ENCODE peak calls at places on chromosomes 2 and 18, in nine cellular contexts. C, K, Z, I, P, R, S, O and N are unnamed samples.

GRCh38 chr18:78632111-78632541 is 347.5 kb upstream of the SALL3 start:
- DNase-seq in S (no peak), I (peak), Z (no peak), P (no peak), R (no peak), K (peak), O (peak), C (no peak), N (no peak)

GRCh38 chr18:78884502-78884901 is 95.1 kb upstream of the SALL3 start:
- DNase-seq in P (no peak), K (no peak), I (no peak), O (no peak), R (no peak), Z (no peak), S (no peak), C (no peak), N (no peak)

GRCh38 chr2:169767243-169767888 is 31.3 kb upstream of the SSB start:
- DNase-seq in P (peak), O (no peak), K (peak), R (peak), C (peak), S (peak), I (peak), Z (no peak), N (peak)

GRCh38 chr2:174125151-174125550 is 123.2 kb downstream of the OLA1 start:
- DNase-seq in C (no peak), R (no peak), I (no peak), Z (no peak), S (no peak), P (no peak), O (no peak), K (no peak), N (no peak)

GRCh38 chr18:58303363-58303762 is 259.3 kb downstream of the NEDD4L start:
- DNase-seq in O (no peak), C (no peak), I (no peak), S (peak), Z (no peak), P (no peak), K (no peak), R (no peak), N (no peak)

GRCh38 chr18:39345321-39345720 is 1779.7 kb upstream of the CELF4 start:
- DNase-seq in R (no peak), C (no peak), K (no peak), I (peak), O (no peak), Z (no peak), S (no peak), P (no peak), N (no peak)

GRCh38 chr2:45595724-45596435 is 15.2 kb downstream of the SRBD1 start:
- DNase-seq in S (no peak), P (peak), I (peak), O (no peak), Z (no peak), K (no peak), R (peak), C (no peak), N (peak)

GRCh38 chr18:25614168-25614567 is 262.2 kb upstream of the ZNF521 start:
- DNase-seq in I (no peak), Z (no peak), S (no peak), P (no peak), O (no peak), C (no peak), K (no peak), R (no peak), N (no peak)

GRCh38 chr2:228593992-228594391 is 412.5 kb upstream of the SPHKAP start:
- DNase-seq in Z (no peak), K (no peak), R (no peak), O (no peak), C (no peak), P (no peak), S (no peak), I (no peak), N (no peak)

GRCh38 chr18:70160075-70160678 is 45.3 kb downstream of the RTTN start:
- DNase-seq in O (no peak), R (no peak), C (no peak), S (peak), I (no peak), Z (no peak), K (no peak), P (no peak), N (no peak)

GRCh38 chr18:13217466-13217961 is 1.0 kb upstream of the LDLRAD4 start:
- DNase-seq in R (no peak), O (peak), K (peak), I (peak), C (peak), Z (no peak), S (peak), P (peak), N (no peak)

GRCh38 chr2:94622113-94622618 is 249.1 kb upstream of the TEKT4 start:
- DNase-seq in R (no peak), Z (no peak), O (no peak), I (peak), K (no peak), P (no peak), S (no peak), C (no peak), N (no peak)

GRCh38 chr18:23648930-23649622 is 13.6 kb downstream of the ANKRD29 start:
- DNase-seq in R (no peak), O (no peak), Z (no peak), P (no peak), C (no peak), K (no peak), I (no peak), S (no peak), N (no peak)

GRCh38 chr2:13662055-13662454 is 945.3 kb downstream of the TRIB2 start:
- DNase-seq in C (no peak), P (no peak), O (no peak), K (no peak), R (no peak), S (no peak), I (peak), Z (no peak), N (no peak)

GRCh38 chr2:204944927-204945326 is 399.7 kb downstream of the PARD3B start:
- DNase-seq in C (no peak), Z (no peak), K (no peak), P (no peak), O (no peak), S (no peak), I (no peak), R (no peak), N (no peak)

GRCh38 chr2:36382472-36382871 is 26.9 kb downstream of the CRIM1 start:
- DNase-seq in Z (no peak), P (no peak), R (no peak), K (no peak), O (no peak), S (no peak), I (no peak), C (no peak), N (no peak)

GRCh38 chr2:134739261-134739878 is 20.6 kb upstream of the TMEM163 start:
- DNase-seq in K (no peak), S (no peak), Z (no peak), R (no peak), I (no peak), P (no peak), O (no peak), C (no peak), N (no peak)

GRCh38 chr2:106272202-106272807 is 78.2 kb upstream of the UXS1 start:
- DNase-seq in O (no peak), S (peak), C (no peak), K (no peak), Z (no peak), I (no peak), P (no peak), R (no peak), N (no peak)

GRCh38 chr2:145007673-145008263 is 487.8 kb upstream of the ZEB2 start:
- DNase-seq in S (no peak), O (no peak), K (peak), I (peak), P (peak), R (peak), Z (no peak), C (no peak), N (peak)

GRCh38 chr2:31923662-31924061 is 87.1 kb downstream of the MEMO1 start:
- DNase-seq in S (no peak), Z (no peak), K (no peak), I (no peak), P (no peak), R (no peak), C (no peak), O (no peak), N (no peak)

GRCh38 chr2:172834881-172835280 is 99.2 kb downstream of the RAPGEF4 start:
- DNase-seq in S (no peak), Z (peak), O (no peak), K (no peak), R (no peak), C (no peak), P (no peak), I (no peak), N (no peak)

GRCh38 chr2:223469270-223470057 is 132.7 kb downstream of the SCG2 start:
- DNase-seq in P (peak), O (no peak), I (peak), R (no peak), K (peak), Z (peak), S (no peak), C (no peak), N (peak)

GRCh38 chr2:126946323-126947089 is 47.8 kb downstream of the TEX51 start:
- DNase-seq in S (no peak), Z (no peak), I (no peak), C (no peak), P (no peak), O (no peak), R (peak), K (no peak), N (no peak)

GRCh38 chr2:120108049-120108448 is 95.2 kb downstream of the EPB41L5 start:
- DNase-seq in O (no peak), P (peak), I (peak), R (peak), C (no peak), K (peak), S (no peak), Z (peak), N (peak)

GRCh38 chr18:40159141-40160017 is 1795.7 kb upstream of the PIK3C3 start:
- DNase-seq in P (no peak), Z (no peak), R (no peak), K (peak), O (no peak), C (no peak), S (peak), I (peak), N (no peak)

GRCh38 chr2:173134703-173135102 is 59.1 kb downstream of the MAP3K20 start:
- DNase-seq in Z (no peak), K (no peak), S (peak), C (no peak), P (no peak), I (no peak), R (no peak), O (peak), N (no peak)

GRCh38 chr2:55056024-55056521 is 5.8 kb upstream of the RTN4 start:
- DNase-seq in R (no peak), S (no peak), C (no peak), I (no peak), O (no peak), K (peak), Z (no peak), P (no peak), N (peak)

DNA sequence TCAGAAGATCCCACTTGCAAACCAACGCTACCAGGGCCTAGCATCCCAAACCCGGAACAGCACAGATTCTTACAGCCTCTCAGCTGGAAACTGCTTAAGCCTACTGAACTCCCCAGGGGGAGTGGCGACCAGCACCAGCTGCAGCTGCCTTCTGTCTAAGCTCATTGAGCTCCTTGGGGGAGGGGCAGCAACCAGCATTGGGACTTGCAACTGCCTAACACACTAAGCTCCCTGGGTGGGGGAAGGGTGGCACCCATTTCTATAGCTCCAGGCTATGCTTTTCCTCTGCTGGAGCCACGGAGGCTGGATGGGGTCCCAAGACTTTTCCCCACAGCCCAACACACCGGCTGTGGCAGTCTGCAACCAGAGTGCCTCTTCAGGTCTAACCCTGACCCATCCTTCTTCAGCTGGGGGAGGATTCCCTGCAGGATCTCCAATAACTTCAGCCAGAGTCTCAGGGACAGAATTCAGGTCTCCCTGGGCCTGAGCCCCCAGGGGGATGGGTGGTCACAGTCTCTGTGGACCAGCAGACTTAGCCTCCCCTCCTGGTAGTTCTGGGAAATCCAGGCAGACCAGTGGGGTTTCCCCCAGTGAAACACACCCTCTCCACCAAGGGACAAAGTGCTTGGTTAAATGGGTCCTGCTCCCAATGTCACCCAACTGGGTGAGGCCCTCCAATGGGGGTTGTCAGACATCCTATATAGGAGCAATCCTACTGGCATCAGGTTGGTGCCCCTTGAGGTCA is 45.9 kb upstream of the ITGA4 start:
- DNase-seq in K (no peak), Z (no peak), O (peak), I (no peak), S (peak), C (peak), R (no peak), P (peak), N (no peak)
- H3K4me3 ChIP-seq in K (no peak), Z (no peak), O (no peak), I (no peak), S (no peak), C (no peak), R (no peak), P (no peak), N (no peak)

DNA sequence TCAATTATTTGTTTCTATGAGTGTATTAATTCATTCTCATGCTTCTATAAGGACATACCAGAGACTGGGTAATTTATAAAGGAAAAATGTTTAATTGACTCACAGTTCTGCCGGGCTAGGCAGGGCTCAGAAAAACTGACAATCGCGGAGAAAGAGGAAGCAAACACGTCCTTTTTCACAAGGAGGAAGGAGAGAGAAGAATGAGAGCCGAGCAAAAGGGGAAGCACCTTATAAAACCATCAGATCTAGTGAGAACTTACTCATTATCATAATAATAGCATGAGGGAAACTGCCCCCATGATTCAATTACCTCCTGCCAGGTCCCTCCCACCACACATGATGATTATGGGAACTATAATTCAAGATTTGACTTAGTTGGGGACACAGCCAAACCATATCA is 294.0 kb downstream of the DSC3 start:
- DNase-seq in Z (no peak), O (no peak), I (no peak), C (no peak), K (no peak), R (no peak), S (no peak), P (no peak), N (no peak)
- TF ChIP-seq CTCF in Z (no peak), O (no peak), I (no peak), C (no peak), K (no peak), R (no peak), S (no peak), P (no peak), N (no peak)

GRCh38 chr2:61090386-61090921 is 24.8 kb downstream of the SANBR start:
- DNase-seq in C (no peak), I (peak), Z (no peak), K (peak), S (no peak), P (no peak), R (no peak), O (no peak), N (peak)

GRCh38 chr2:61091485-61091884 is 25.8 kb downstream of the SANBR start:
- DNase-seq in O (no peak), Z (no peak), I (no peak), R (no peak), P (no peak), S (no peak), C (no peak), K (no peak), N (no peak)

GRCh38 chr2:61089797-61090196 is 24.1 kb downstream of the SANBR start:
- DNase-seq in P (no peak), S (no peak), R (no peak), O (no peak), K (no peak), Z (no peak), C (no peak), I (no peak), N (no peak)

DNA sequence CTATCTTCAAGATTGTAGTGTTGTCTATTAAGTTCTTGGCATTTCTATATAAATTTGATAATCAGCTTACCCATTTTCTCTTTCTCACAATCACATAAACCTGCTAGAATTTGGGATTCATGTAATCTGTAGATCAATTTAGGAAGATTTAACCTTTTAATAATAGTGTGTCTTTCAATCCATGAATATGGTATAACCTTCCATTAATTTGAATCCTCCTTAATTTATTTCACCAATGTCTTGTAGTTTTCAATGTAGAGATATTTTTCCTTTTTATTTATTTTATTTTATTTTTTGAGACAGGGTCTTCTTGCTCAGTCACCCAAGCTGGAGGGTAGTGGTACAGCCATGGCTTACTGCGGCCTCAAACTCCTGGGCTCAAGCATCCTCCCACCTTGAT is 20.2 kb downstream of the SANBR start:
- DNase-seq in R (no peak), Z (no peak), C (no peak), I (no peak), P (no peak), O (no peak), S (no peak), K (no peak), N (no peak)
- H3K4me3 ChIP-seq in R (no peak), Z (no peak), C (no peak), I (no peak), P (no peak), O (no peak), S (no peak), K (no peak), N (no peak)

GRCh38 chr2:216661639-216662375 is 28.6 kb downstream of the IGFBP2 start:
- DNase-seq in C (no peak), P (no peak), R (no peak), Z (no peak), S (peak), K (peak), O (no peak), I (no peak), N (no peak)
- TF ChIP-seq CTCF in C (peak), P (no peak), R (no peak), Z (peak), S (peak), K (no peak), O (no peak), I (no peak), N (no peak)

GRCh38 chr2:230714122-230714453 is 1.4 kb downstream of the CAB39 start:
- DNase-seq in P (no peak), S (peak), Z (no peak), C (no peak), K (peak), R (no peak), O (no peak), I (peak), N (peak)

GRCh38 chr2:230716588-230716987 is 3.9 kb downstream of the CAB39 start:
- DNase-seq in S (no peak), C (no peak), R (no peak), Z (no peak), K (no peak), O (no peak), P (no peak), I (no peak), N (no peak)

GRCh38 chr2:230715201-230715600 is 2.6 kb downstream of the CAB39 start:
- DNase-seq in I (peak), Z (no peak), O (no peak), P (no peak), R (no peak), C (no peak), K (no peak), S (no peak), N (peak)

GRCh38 chr2:230719340-230719739 is 6.7 kb downstream of the CAB39 start:
- DNase-seq in R (no peak), C (no peak), S (no peak), O (no peak), K (no peak), I (no peak), P (no peak), Z (no peak), N (no peak)

DNA sequence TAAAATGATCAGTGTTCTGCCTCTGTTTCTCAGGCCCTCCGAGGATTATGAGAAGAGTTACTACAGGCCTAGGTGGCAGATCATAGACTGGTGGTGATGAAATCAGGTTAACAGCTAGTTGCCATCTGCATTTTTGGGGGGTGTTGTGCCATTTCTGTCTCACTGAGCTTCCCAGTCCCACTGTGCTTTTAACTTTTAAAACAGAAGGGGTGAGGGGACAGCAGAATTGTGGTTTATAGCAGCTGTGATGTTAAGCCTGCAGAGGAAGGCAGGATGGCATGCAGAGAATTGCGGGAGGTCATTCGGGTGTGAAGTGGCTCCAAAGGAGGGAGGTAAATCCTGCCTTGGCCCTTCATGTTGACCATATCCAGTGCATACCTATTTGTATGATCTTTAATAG is 5.0 kb downstream of the CAB39 start:
- DNase-seq in S (peak), C (no peak), P (no peak), K (no peak), I (peak), Z (no peak), R (no peak), O (no peak), N (no peak)
- H3K4me3 ChIP-seq in S (peak), C (no peak), P (no peak), K (no peak), I (no peak), Z (no peak), R (no peak), O (no peak), N (no peak)